ENCODE peak calls at places on chromosomes 12 and 14, in eight cellular contexts. A is A549, B is sigmoid colon, C is GM12878, E is tibial nerve, J is stomach, Z is SK-N-SH, I is upper lobe of left lung. L is an unnamed sample.

GRCh38 chr12:66017736-66018135 is 112.8 kb downstream of the LLPH start:
- DNase-seq in Z (no peak), A (no peak), I (no peak), B (no peak), C (no peak), J (no peak), E (no peak), L (no peak)

GRCh38 chr14:21241218-21241819 is 27.9 kb downstream of the HNRNPC start:
- DNase-seq in J (no peak), I (no peak), E (no peak), B (no peak), A (no peak), Z (no peak), C (no peak), L (no peak)

GRCh38 chr12:591571-592505 is 71.4 kb downstream of the NINJ2 start:
- DNase-seq in Z (peak), C (no peak), I (no peak), J (peak), E (no peak), B (peak), A (no peak), L (no peak)

GRCh38 chr14:106044949-106045596 is 518.7 kb downstream of the TMEM121 start:
- DNase-seq in E (no peak), B (no peak), C (no peak), Z (peak), I (peak), J (peak), A (peak), L (no peak)

GRCh38 chr14:67547224-67547780 is 14.2 kb downstream of the PLEKHH1 start:
- DNase-seq in B (peak), C (no peak), I (no peak), J (no peak), Z (no peak), A (no peak), E (no peak), L (no peak)

GRCh38 chr12:62426095-62426488 is 40.5 kb upstream of the MON2 start:
- DNase-seq in C (no peak), J (no peak), I (no peak), E (no peak), A (no peak), B (no peak), Z (no peak), L (no peak)

GRCh38 chr14:90274808-90275454 is 18.6 kb downstream of the PSMC1 start:
- DNase-seq in E (no peak), Z (no peak), A (no peak), I (no peak), B (no peak), C (no peak), J (no peak), L (no peak)

GRCh38 chr12:67425394-67425793 is 156.2 kb downstream of the CAND1 start:
- DNase-seq in Z (no peak), I (no peak), E (no peak), C (no peak), B (no peak), J (no peak), A (no peak), L (no peak)

GRCh38 chr12:130043685-130044421 is 118.4 kb upstream of the FZD10 start:
- DNase-seq in J (no peak), Z (no peak), I (no peak), B (no peak), E (no peak), C (no peak), A (no peak), L (no peak)

GRCh38 chr14:23076785-23077408 is 18.0 kb downstream of the ACIN1 start:
- DNase-seq in B (no peak), Z (peak), E (no peak), I (no peak), C (no peak), A (no peak), J (no peak), L (no peak)

GRCh38 chr12:47988073-47989022 is 15.9 kb downstream of the COL2A1 start:
- DNase-seq in I (no peak), E (no peak), C (no peak), B (peak), J (no peak), Z (no peak), A (no peak), L (peak)

GRCh38 chr14:61382842-61383241 is 61.5 kb downstream of the PRKCH start:
- DNase-seq in B (no peak), A (no peak), C (no peak), E (no peak), J (no peak), I (no peak), Z (no peak), L (no peak)

GRCh38 chr12:14057895-14058294 is 76.5 kb upstream of the GRIN2B start:
- DNase-seq in Z (no peak), I (no peak), C (no peak), B (no peak), A (no peak), J (no peak), E (no peak), L (no peak)

GRCh38 chr14:85317491-85318021 is 212.4 kb upstream of the FLRT2 start:
- DNase-seq in J (no peak), A (no peak), C (no peak), B (no peak), Z (no peak), I (no peak), E (no peak), L (no peak)

GRCh38 chr14:68621400-68622365 is 171.2 kb downstream of the ZFP36L1 start:
- DNase-seq in B (no peak), A (no peak), C (no peak), I (no peak), E (no peak), Z (no peak), J (no peak), L (no peak)

GRCh38 chr14:68260121-68260520 is 440.5 kb downstream of the RAD51B start:
- DNase-seq in I (no peak), C (no peak), Z (no peak), E (no peak), B (no peak), J (no peak), A (no peak), L (no peak)

GRCh38 chr12:121613424-121613823 is 12.9 kb upstream of the ORAI1 start:
- DNase-seq in C (no peak), A (no peak), J (no peak), I (no peak), E (no peak), Z (no peak), B (no peak), L (no peak)

GRCh38 chr12:113594967-113595366 is 123.3 kb upstream of the LHX5 start:
- DNase-seq in C (no peak), E (no peak), B (no peak), A (no peak), I (no peak), J (no peak), Z (no peak), L (no peak)

GRCh38 chr12:113120670-113121370 is 14.7 kb downstream of the RASAL1 start:
- DNase-seq in E (no peak), I (no peak), C (no peak), Z (peak), A (no peak), J (no peak), B (no peak), L (no peak)

GRCh38 chr14:64971890-64972785 is at the start of gene RAB15:
- DNase-seq in J (peak), B (no peak), A (peak), E (no peak), Z (peak), I (peak), C (no peak), L (no peak)

GRCh38 chr14:99635116-99635515 is 9.8 kb upstream of the HHIPL1 start:
- DNase-seq in Z (no peak), B (no peak), I (no peak), J (no peak), C (no peak), A (no peak), E (no peak), L (no peak)

GRCh38 chr12:6323340-6323994 is 13.0 kb downstream of the PLEKHG6 start:
- DNase-seq in B (peak), A (peak), C (peak), Z (peak), E (no peak), I (no peak), J (peak), L (no peak)

GRCh38 chr14:99479160-99479902 is 1.3 kb downstream of the SETD3 start:
- DNase-seq in I (no peak), A (no peak), C (no peak), Z (no peak), E (no peak), B (no peak), J (no peak), L (no peak)

GRCh38 chr12:24661657-24662096 is 287.2 kb downstream of the BCAT1 start:
- DNase-seq in I (peak), Z (no peak), B (peak), J (peak), E (peak), C (no peak), A (no peak), L (no peak)

GRCh38 chr12:107610030-107610859 is 75.4 kb upstream of the PWP1 start:
- DNase-seq in C (no peak), J (no peak), Z (peak), A (peak), B (no peak), E (no peak), I (no peak), L (no peak)

GRCh38 chr12:52436000-52436827 is 2.0 kb upstream of the KRT75 start:
- DNase-seq in B (no peak), Z (no peak), C (no peak), E (no peak), I (no peak), A (no peak), J (no peak), L (no peak)

DNA sequence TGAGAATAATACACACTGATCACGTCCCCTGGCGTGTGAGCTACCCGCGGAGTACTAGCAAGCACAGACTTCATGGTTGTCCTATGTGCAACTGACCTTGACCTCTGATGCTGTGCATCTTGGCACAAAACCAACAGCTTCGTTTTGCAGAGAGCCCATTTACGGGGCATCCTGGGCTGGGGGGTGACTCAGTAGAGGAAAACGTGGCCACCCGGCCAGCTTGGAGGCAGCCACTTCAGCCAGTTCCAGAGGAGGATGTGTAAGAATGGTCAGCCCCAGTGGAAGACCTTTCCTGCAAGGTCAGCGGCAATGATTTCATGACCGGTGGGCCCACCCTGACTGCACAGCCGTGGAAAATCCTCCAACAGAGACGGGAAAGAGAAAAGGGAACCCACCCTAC is 120.5 kb upstream of the RFLNA start:
- DNase-seq in B (no peak), A (no peak), J (no peak), Z (no peak), I (no peak), C (no peak), E (peak), L (no peak)
- TF ChIP-seq EP300 in B (no peak), A (no peak), J (no peak), Z (no peak), I (no peak), C (no peak), E (no peak), L (no peak)

GRCh38 chr12:102483466-102483865 is 3.1 kb upstream of the IGF1 start:
- DNase-seq in E (no peak), I (no peak), A (no peak), B (no peak), J (no peak), Z (no peak), C (peak), L (no peak)
- TF ChIP-seq EP300 in E (no peak), I (no peak), A (no peak), B (no peak), J (no peak), Z (no peak), C (no peak), L (no peak)

DNA sequence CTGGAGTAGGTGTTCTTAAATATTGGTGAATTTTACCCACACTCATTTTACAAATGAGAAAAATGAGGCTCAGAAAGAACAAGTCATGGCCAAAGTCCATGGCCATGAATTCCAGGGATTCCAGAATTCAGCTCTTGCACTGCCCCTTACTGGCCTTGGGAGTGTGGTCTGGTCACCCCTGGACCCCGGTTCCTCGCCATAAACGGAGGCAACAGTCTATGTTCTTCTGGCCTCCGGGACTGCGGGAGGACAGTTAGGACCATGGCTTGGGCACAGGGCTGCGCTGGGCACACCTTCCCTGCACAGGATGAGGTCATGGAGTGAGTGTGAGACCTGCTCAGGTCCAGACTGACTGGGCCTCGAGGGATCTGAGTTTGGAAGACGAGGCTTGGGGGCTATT is 6.9 kb downstream of the CCDC197 start:
- DNase-seq in B (no peak), I (no peak), J (no peak), Z (no peak), C (no peak), E (no peak), A (no peak), L (no peak)
- TF ChIP-seq EP300 in B (no peak), I (no peak), J (no peak), Z (no peak), C (no peak), E (no peak), A (no peak), L (no peak)

GRCh38 chr12:31387466-31387865 is 61.5 kb upstream of the SINHCAF start:
- DNase-seq in C (no peak), E (no peak), A (no peak), I (no peak), J (no peak), Z (no peak), B (no peak), L (no peak)
- TF ChIP-seq EP300 in C (no peak), E (no peak), A (no peak), I (no peak), J (no peak), Z (no peak), B (no peak), L (no peak)